ENCODE peak calls at places on chromosomes 16 and 17, in seven cellular contexts. O is SK-N-SH, M is HCT116, S is GM12878, P is HepG2, V is H1, W is K562. F is an unnamed sample.

GRCh38 chr16:21126518-21126917 is 24.1 kb downstream of the DNAH3 start:
- DNase-seq in M (no peak), W (no peak), V (no peak), P (no peak), O (no peak), S (no peak), F (no peak)

GRCh38 chr17:80063815-80064585 is 27.6 kb downstream of the CCDC40 start:
- DNase-seq in P (peak), O (no peak), S (no peak), W (peak), M (peak), V (no peak), F (peak)

GRCh38 chr16:73356401-73357079 is 308.6 kb upstream of the ZFHX3 start:
- DNase-seq in P (no peak), M (no peak), W (no peak), V (no peak), S (no peak), O (no peak), F (no peak)

GRCh38 chr17:68610554-68610953 is 9.4 kb upstream of the FAM20A start:
- DNase-seq in W (no peak), O (no peak), V (no peak), P (no peak), M (no peak), S (no peak), F (no peak)

GRCh38 chr17:81599719-81600486 is 37.0 kb downstream of the NPLOC4 start:
- DNase-seq in W (no peak), M (no peak), O (no peak), P (no peak), S (no peak), V (no peak), F (no peak)

GRCh38 chr16:1308036-1308976 is 1.1 kb upstream of the UBE2I start:
- DNase-seq in P (peak), V (no peak), M (peak), O (no peak), S (no peak), W (no peak), F (no peak)

GRCh38 chr17:50213026-50214015 is 11.9 kb upstream of the COL1A1 start:
- DNase-seq in S (peak), P (peak), M (no peak), O (peak), V (no peak), W (peak), F (no peak)

GRCh38 chr16:80739523-80739922 is 64.9 kb downstream of the CDYL2 start:
- DNase-seq in V (no peak), O (no peak), P (no peak), M (no peak), S (no peak), W (no peak), F (no peak)

GRCh38 chr17:51857052-51857593 is 301.4 kb downstream of the CA10 start:
- DNase-seq in O (peak), M (no peak), W (no peak), S (no peak), P (no peak), V (no peak), F (no peak)

GRCh38 chr16:79362312-79362970 is 238.1 kb downstream of the MAF start:
- DNase-seq in S (no peak), W (no peak), M (no peak), V (no peak), O (no peak), P (no peak), F (no peak)

GRCh38 chr17:13626703-13627102 is 25.0 kb upstream of the HS3ST3A1 start:
- DNase-seq in O (no peak), M (peak), V (no peak), P (no peak), W (no peak), S (no peak), F (no peak)

GRCh38 chr16:57091990-57092785 is at the start of gene CPNE2:
- DNase-seq in W (peak), S (no peak), P (no peak), O (peak), V (peak), M (no peak), F (peak)

GRCh38 chr17:55818451-55819375 is 67.9 kb downstream of the PCTP start:
- DNase-seq in O (no peak), W (no peak), P (no peak), V (no peak), S (no peak), M (no peak), F (no peak)

GRCh38 chr17:16938496-16939270 is 33.2 kb downstream of the TNFRSF13B start:
- DNase-seq in O (no peak), P (no peak), M (no peak), V (no peak), W (no peak), S (no peak), F (no peak)

GRCh38 chr16:72561-73537 is at the start of gene RHBDF1:
- DNase-seq in W (peak), S (no peak), M (no peak), V (peak), O (peak), P (no peak), F (peak)

GRCh38 chr17:66755101-66755943 is 79.6 kb upstream of the CACNG5 start:
- DNase-seq in V (no peak), S (no peak), O (no peak), W (no peak), P (no peak), M (peak), F (no peak)

GRCh38 chr17:59332890-59333377 is 1.5 kb downstream of the YPEL2 start:
- DNase-seq in V (no peak), M (no peak), W (no peak), S (no peak), O (no peak), P (no peak), F (no peak)

GRCh38 chr17:81429353-81429774 is 34.1 kb downstream of the BAHCC1 start:
- DNase-seq in S (no peak), O (peak), M (no peak), P (no peak), V (no peak), W (no peak), F (peak)

GRCh38 chr16:27314161-27314723 is 468 bp downstream of the IL4R start:
- DNase-seq in S (no peak), O (peak), P (peak), V (peak), M (peak), W (no peak), F (peak)

GRCh38 chr17:34584805-34585416 is 5.5 kb downstream of the TMEM132E start:
- DNase-seq in O (peak), M (no peak), S (no peak), W (peak), V (no peak), P (no peak), F (peak)

GRCh38 chr16:89918453-89919347 is at the start of gene MC1R:
- DNase-seq in M (peak), S (no peak), P (peak), O (peak), W (peak), V (peak), F (no peak)

GRCh38 chr16:74100405-74101316 is 196.0 kb upstream of the PSMD7 start:
- DNase-seq in W (no peak), P (no peak), V (no peak), O (peak), M (no peak), S (no peak), F (no peak)

GRCh38 chr17:72594248-72594647 is 473.4 kb downstream of the SOX9 start:
- DNase-seq in S (no peak), P (no peak), M (no peak), V (no peak), O (no peak), W (no peak), F (no peak)

GRCh38 chr16:31351937-31352315 is 3.0 kb upstream of the ITGAX start:
- DNase-seq in V (no peak), M (no peak), O (no peak), S (no peak), W (no peak), P (no peak), F (no peak)

GRCh38 chr16:57475711-57476339 is 10.5 kb downstream of the DOK4 start:
- DNase-seq in S (no peak), V (peak), P (peak), M (peak), O (peak), W (peak), F (no peak)

GRCh38 chr16:88654363-88655052 is 3.7 kb upstream of the CYBA start:
- DNase-seq in V (no peak), W (no peak), O (no peak), P (no peak), M (no peak), S (no peak), F (no peak)

GRCh38 chr16:47780213-47780612 is 319.1 kb downstream of the PHKB start:
- DNase-seq in V (no peak), S (no peak), P (no peak), O (no peak), W (no peak), M (no peak), F (no peak)

GRCh38 chr17:43829738-43830137 is 3.2 kb downstream of the MPP3 start:
- DNase-seq in P (no peak), M (no peak), V (no peak), O (no peak), W (no peak), S (no peak), F (no peak)

GRCh38 chr17:40567377-40567776 is 2.1 kb upstream of the CCR7 start:
- DNase-seq in P (no peak), W (no peak), M (no peak), V (no peak), O (no peak), S (no peak), F (no peak)

GRCh38 chr16:30398660-30399434 is 3.6 kb downstream of the ZNF48 start:
- DNase-seq in S (no peak), W (no peak), V (peak), O (no peak), M (no peak), P (no peak), F (no peak)

GRCh38 chr17:71900830-71901229 is 220.0 kb upstream of the SOX9 start:
- DNase-seq in P (no peak), O (no peak), M (peak), S (no peak), W (no peak), V (no peak), F (no peak)

GRCh38 chr16:80825365-80825758 is 21.0 kb upstream of the CDYL2 start:
- DNase-seq in S (no peak), W (no peak), O (no peak), P (no peak), V (no peak), M (no peak), F (no peak)

GRCh38 chr17:28807925-28808641 is 34.5 kb downstream of the FAM222B start:
- DNase-seq in P (peak), M (peak), W (peak), O (no peak), V (no peak), S (no peak), F (peak)

GRCh38 chr16:48963306-48963705 is 318.3 kb downstream of the CBLN1 start:
- DNase-seq in W (no peak), M (peak), S (no peak), V (no peak), O (no peak), P (no peak), F (no peak)

GRCh38 chr17:57477483-57478357 is 221.4 kb downstream of the MSI2 start:
- DNase-seq in O (no peak), W (no peak), P (no peak), S (no peak), M (no peak), V (no peak), F (no peak)

GRCh38 chr17:17970699-17971430 is 1.3 kb downstream of the TOM1L2 start:
- DNase-seq in P (no peak), O (no peak), S (no peak), W (no peak), V (no peak), M (no peak), F (peak)

DNA sequence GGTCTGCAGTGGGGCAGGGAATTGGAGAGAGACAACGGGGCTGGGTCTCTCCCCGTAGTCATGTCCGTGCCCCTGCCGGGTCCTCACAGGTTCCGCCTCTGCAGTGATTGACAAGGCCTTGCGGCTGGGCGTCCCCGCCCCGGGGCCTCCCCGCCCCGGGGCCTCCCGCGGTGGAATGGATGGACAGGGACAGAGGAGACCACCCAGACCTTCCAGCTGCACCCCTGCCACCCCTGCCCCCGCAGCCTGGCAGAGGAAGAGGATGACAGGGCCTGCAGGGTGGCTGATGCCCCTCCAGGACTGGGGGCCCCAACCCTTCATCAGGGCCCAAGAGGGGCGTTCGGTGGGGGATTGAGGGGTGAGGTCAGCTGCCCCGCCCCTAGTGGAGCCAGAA is 216.4 kb upstream of the CIBAR2 start:
- DNase-seq in V (peak), M (no peak), W (peak), P (no peak), O (no peak), S (no peak), F (no peak)
- TF ChIP-seq JUND in V (no peak), M (no peak), W (no peak), P (no peak), O (no peak), S (no peak), F (no peak)

GRCh38 chr16:55495616-55496289 is 13.1 kb upstream of the LPCAT2 start:
- DNase-seq in S (no peak), M (no peak), V (no peak), O (no peak), P (peak), W (no peak), F (no peak)
- TF ChIP-seq JUND in S (no peak), M (no peak), V (no peak), O (no peak), P (no peak), W (no peak), F (no peak)

DNA sequence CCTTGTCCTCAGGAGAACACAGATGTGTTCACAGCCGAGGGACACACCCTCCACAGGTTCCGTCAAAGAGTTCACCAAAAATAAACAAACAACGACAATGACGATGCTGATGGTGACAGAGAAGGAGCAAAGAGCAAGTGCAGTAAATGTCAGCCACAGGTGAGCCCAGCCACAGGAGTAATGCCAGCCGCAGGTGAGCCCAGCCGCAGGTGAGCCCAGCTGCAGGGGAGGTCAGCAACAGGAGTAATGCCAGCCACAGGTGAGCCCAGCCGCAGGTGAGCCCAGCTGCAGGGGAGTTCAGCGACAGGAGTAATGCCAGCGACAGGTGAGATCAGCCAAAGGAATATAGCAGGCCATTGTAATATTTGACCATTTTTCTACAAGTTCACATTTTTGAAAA is 315.2 kb downstream of the FOXL1 start:
- DNase-seq in M (no peak), O (no peak), W (no peak), V (no peak), P (no peak), S (no peak), F (no peak)
- TF ChIP-seq JUND in M (no peak), O (no peak), W (no peak), V (no peak), P (no peak), S (no peak), F (no peak)

DNA sequence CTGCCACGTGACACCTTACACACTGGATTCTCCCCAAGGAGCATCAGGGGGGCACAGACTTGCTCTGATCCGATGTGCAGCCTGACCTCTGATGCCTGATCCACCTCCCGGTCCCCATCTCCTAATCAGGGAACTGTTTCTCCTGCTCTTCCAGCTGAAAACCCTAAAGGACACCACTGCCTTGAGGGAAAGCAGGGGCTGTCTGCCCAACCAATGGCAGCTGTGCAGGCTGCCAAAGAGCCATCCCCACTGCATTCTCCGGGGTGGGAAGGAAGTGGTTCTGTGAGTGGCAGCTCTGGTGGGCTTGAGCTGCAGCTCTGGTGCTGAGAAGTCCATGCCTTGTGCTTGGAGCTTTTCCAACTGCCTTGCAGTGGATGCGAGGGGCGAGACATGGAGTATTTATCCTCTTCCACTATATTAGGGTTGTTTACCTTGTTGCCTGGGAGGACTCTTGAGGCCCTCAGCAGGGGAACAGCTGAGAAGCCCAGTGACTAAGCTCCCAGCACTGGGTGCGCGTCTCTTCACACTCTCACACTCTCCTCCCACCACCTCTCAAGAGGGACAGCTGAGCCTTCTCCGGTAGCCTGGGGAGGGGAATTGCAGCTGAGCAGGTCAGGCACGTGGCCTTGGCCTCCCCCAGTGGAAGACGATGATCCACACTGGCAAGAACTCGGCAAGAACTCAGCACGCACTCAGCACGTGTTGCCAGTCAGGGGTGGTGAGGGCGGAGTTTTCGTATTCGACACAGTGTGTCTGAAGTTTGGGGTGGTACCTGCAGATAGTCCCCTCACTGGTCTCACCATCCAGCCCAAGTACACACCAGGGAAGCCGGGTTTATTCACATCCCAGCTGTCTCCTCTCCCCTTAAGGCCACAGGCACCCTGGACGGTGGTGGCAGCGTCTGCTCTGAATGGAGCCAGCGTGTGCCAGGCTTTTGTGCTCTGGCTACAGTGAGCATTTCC is 21.1 kb upstream of the SPATA32 start:
- DNase-seq in S (no peak), W (no peak), O (no peak), P (no peak), V (no peak), M (no peak), F (no peak)
- TF ChIP-seq JUND in S (no peak), W (no peak), O (no peak), P (no peak), V (no peak), M (no peak), F (no peak)

DNA sequence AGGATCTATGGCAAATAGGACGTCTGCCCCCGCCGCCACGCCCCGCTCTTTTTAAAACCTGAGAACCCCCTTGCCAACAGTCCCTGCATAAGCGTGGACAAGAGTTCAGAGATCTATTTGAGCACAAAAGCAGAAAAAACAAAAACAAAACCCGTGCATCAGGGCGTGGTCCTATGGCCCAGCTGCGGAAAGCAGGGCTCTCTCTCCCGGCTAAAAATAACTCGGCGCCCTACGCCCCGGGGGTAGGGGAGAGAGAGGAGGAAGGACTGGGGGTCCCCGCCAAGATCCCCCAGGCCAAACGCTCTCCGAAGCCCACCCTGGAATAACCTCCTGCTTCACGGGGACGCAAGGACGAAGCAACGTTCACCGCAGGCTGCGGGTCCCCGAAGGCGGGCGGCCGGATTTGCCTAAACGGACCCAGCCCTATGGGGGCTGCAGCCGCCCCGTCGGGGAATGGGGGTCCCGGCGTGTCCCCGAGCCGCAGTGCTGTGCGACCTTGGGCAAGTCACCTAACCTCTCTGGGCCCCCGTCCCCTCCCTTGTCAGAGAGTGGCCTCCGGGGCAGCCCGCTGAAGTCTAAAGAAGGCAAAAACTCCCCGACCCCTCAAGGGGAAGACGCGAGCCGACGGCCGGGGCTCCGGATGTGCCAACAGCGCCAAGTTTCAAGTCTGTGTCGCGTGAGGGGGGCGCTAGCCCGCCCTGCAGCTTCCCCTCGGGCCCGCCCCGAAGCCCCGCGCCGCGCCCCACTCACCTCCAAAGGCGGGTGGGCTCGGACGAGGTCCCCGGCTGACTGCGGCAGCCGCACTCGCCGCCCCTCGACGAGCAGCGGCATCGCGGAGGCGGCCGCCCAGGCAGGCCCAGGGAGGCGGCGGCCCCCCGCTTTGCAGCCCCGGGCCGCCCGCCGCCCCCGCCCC is 477 bp downstream of the NTAN1 start:
- DNase-seq in M (no peak), V (peak), S (no peak), P (peak), O (no peak), W (peak), F (no peak)
- TF ChIP-seq JUND in M (no peak), V (no peak), S (no peak), P (no peak), O (no peak), W (no peak), F (no peak)

GRCh38 chr16:66389256-66390175 is 23.0 kb downstream of the CDH5 start:
- DNase-seq in P (no peak), M (no peak), V (no peak), O (no peak), S (no peak), W (no peak), F (no peak)

GRCh38 chr16:66386629-66387622 is 20.4 kb downstream of the CDH5 start:
- DNase-seq in M (no peak), W (no peak), S (no peak), O (no peak), P (no peak), V (no peak), F (no peak)

GRCh38 chr16:66385415-66385814 is 18.9 kb downstream of the CDH5 start:
- DNase-seq in V (no peak), P (no peak), W (no peak), M (no peak), O (no peak), S (no peak), F (no peak)

GRCh38 chr16:66388350-66389139 is 22.1 kb downstream of the CDH5 start:
- DNase-seq in P (no peak), V (no peak), M (no peak), W (no peak), O (no peak), S (no peak), F (no peak)

GRCh38 chr16:66387817-66388332 is 21.4 kb downstream of the CDH5 start:
- DNase-seq in M (no peak), P (peak), O (no peak), V (no peak), W (no peak), S (no peak), F (no peak)
- TF ChIP-seq JUND in M (no peak), P (no peak), O (no peak), V (no peak), W (no peak), S (no peak), F (no peak)

DNA sequence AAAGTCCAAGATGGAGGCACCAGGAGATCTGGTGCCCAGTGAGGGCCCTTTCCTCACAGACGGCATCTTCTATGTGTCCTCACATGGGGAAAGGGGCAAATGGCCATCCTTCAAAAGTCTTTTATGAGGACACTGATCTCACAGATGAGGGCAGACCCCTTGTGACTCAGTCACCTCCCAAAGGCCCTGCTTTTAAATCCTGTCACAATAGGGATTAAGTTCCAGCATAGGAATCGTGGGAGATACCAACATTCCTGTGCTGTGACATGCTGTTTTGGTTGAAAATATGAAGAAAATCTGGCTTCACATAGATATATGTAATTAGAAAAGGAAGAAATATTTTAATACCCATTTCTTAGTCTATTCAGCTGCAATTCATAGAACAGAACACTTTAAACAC is 32.9 kb downstream of the VPS53 start:
- DNase-seq in O (no peak), M (no peak), S (no peak), P (no peak), V (no peak), W (no peak), F (no peak)
- TF ChIP-seq JUND in O (no peak), M (no peak), S (no peak), P (no peak), V (no peak), W (no peak), F (no peak)